ENCODE peak calls at places on chromosomes 16 and 17, in ten cellular contexts. One of them, this sample, is unnamed.

GRCh38 chr17:44928950-44929720 is 13.8 kb upstream of the GFAP start:
- DNase-seq in skeletal muscle cell: no peak
- DNase-seq in GM23248: peak; percentile 20
- DNase-seq in NCI-H524 treated with DMSO at 0.1 percent for 48 hours: no peak
- DNase-seq in NT2/D1: no peak
- DNase-seq in midbrain: no peak
- DNase-seq in A172: no peak
- DNase-seq in GM19239: no peak
- DNase-seq in Jurkat, Clone E6-1: no peak
- DNase-seq in T-helper 9 cell: no peak
- DNase-seq in this sample: no peak

GRCh38 chr16:89536886-89537548 is 23.5 kb upstream of the RPL13 start:
- DNase-seq in GM19239: no peak
- DNase-seq in GM23248: no peak
- DNase-seq in T-helper 9 cell: no peak
- DNase-seq in skeletal muscle cell: no peak
- DNase-seq in Jurkat, Clone E6-1: no peak
- DNase-seq in A172: no peak
- DNase-seq in NCI-H524 treated with DMSO at 0.1 percent for 48 hours: no peak
- DNase-seq in midbrain: peak; percentile 83
- DNase-seq in NT2/D1: no peak
- DNase-seq in this sample: no peak

GRCh38 chr16:1060416-1061340 is 11.9 kb upstream of the SSTR5 start:
- DNase-seq in A172: peak; percentile 44
- DNase-seq in NT2/D1: no peak
- DNase-seq in GM23248: no peak
- DNase-seq in Jurkat, Clone E6-1: no peak
- DNase-seq in skeletal muscle cell: no peak
- DNase-seq in midbrain: no peak
- DNase-seq in NCI-H524 treated with DMSO at 0.1 percent for 48 hours: no peak
- DNase-seq in T-helper 9 cell: no peak
- DNase-seq in GM19239: no peak
- DNase-seq in this sample: no peak

GRCh38 chr17:17147821-17148220 is 58.3 kb downstream of the PLD6 start:
- DNase-seq in NCI-H524 treated with DMSO at 0.1 percent for 48 hours: no peak
- DNase-seq in midbrain: no peak
- DNase-seq in NT2/D1: no peak
- DNase-seq in skeletal muscle cell: no peak
- DNase-seq in Jurkat, Clone E6-1: no peak
- DNase-seq in T-helper 9 cell: no peak
- DNase-seq in GM19239: no peak
- DNase-seq in GM23248: peak; percentile 54
- DNase-seq in A172: no peak
- DNase-seq in this sample: no peak

GRCh38 chr17:28518132-28518531 is 12.0 kb downstream of the FOXN1 start:
- DNase-seq in midbrain: no peak
- DNase-seq in skeletal muscle cell: no peak
- DNase-seq in T-helper 9 cell: no peak
- DNase-seq in Jurkat, Clone E6-1: no peak
- DNase-seq in GM19239: no peak
- DNase-seq in GM23248: no peak
- DNase-seq in NCI-H524 treated with DMSO at 0.1 percent for 48 hours: no peak
- DNase-seq in A172: no peak
- DNase-seq in NT2/D1: no peak
- DNase-seq in this sample: no peak

GRCh38 chr17:68509151-68510057 is 2.8 kb upstream of the PRKAR1A start:
- DNase-seq in NCI-H524 treated with DMSO at 0.1 percent for 48 hours: no peak
- DNase-seq in skeletal muscle cell: no peak
- DNase-seq in Jurkat, Clone E6-1: peak; percentile 21
- DNase-seq in T-helper 9 cell: no peak
- DNase-seq in midbrain: no peak
- DNase-seq in NT2/D1: no peak
- DNase-seq in GM19239: no peak
- DNase-seq in GM23248: no peak
- DNase-seq in A172: no peak
- DNase-seq in this sample: peak; percentile 23

GRCh38 chr16:87457051-87457611 is 35.7 kb downstream of the ZCCHC14 start:
- DNase-seq in Jurkat, Clone E6-1: no peak
- DNase-seq in midbrain: no peak
- DNase-seq in skeletal muscle cell: no peak
- DNase-seq in GM19239: no peak
- DNase-seq in A172: peak; percentile 57
- DNase-seq in GM23248: peak; percentile 81
- DNase-seq in T-helper 9 cell: no peak
- DNase-seq in NT2/D1: no peak
- DNase-seq in NCI-H524 treated with DMSO at 0.1 percent for 48 hours: no peak
- DNase-seq in this sample: no peak

GRCh38 chr17:9258115-9259020 is 237.1 kb downstream of the NTN1 start:
- DNase-seq in skeletal muscle cell: no peak
- DNase-seq in T-helper 9 cell: no peak
- DNase-seq in GM23248: no peak
- DNase-seq in NCI-H524 treated with DMSO at 0.1 percent for 48 hours: no peak
- DNase-seq in midbrain: no peak
- DNase-seq in GM19239: no peak
- DNase-seq in Jurkat, Clone E6-1: no peak
- DNase-seq in A172: no peak
- DNase-seq in NT2/D1: no peak
- DNase-seq in this sample: no peak

GRCh38 chr16:21302898-21303528 is 24.9 kb upstream of the CRYM start:
- DNase-seq in midbrain: no peak
- DNase-seq in T-helper 9 cell: no peak
- DNase-seq in Jurkat, Clone E6-1: no peak
- DNase-seq in GM23248: peak; percentile 91
- DNase-seq in NT2/D1: no peak
- DNase-seq in A172: peak; percentile 93
- DNase-seq in skeletal muscle cell: peak; percentile 61
- DNase-seq in NCI-H524 treated with DMSO at 0.1 percent for 48 hours: no peak
- DNase-seq in GM19239: no peak
- DNase-seq in this sample: peak; percentile 58

GRCh38 chr16:78742501-78743283 is 643.2 kb downstream of the WWOX start:
- DNase-seq in NCI-H524 treated with DMSO at 0.1 percent for 48 hours: no peak
- DNase-seq in midbrain: no peak
- DNase-seq in NT2/D1: no peak
- DNase-seq in GM19239: peak; percentile 54
- DNase-seq in skeletal muscle cell: no peak
- DNase-seq in A172: peak; percentile 19
- DNase-seq in Jurkat, Clone E6-1: no peak
- DNase-seq in T-helper 9 cell: peak; percentile 64
- DNase-seq in GM23248: no peak
- DNase-seq in this sample: peak; percentile 14

This sample was measured in M059J.